ENCODE peak calls at places on chromosome 3, in four cellular contexts. A, K, J and F are unnamed samples.

GRCh38 chr3:133943639-133944131 is 48.0 kb upstream of the RAB6B start:
- DNase-seq in A (peak), K (no peak), J (no peak), F (peak)

GRCh38 chr3:39102504-39103323 is 4.7 kb downstream of the GORASP1 start:
- DNase-seq in A (no peak), K (no peak), J (no peak), F (no peak)

GRCh38 chr3:109702252-109702651 is 364.9 kb upstream of the DPPA4 start:
- DNase-seq in A (no peak), K (no peak), J (no peak), F (no peak)

GRCh38 chr3:95334461-95334860 is 1271.6 kb downstream of the NSUN3 start:
- DNase-seq in A (no peak), K (no peak), J (no peak), F (no peak)

GRCh38 chr3:124492824-124493223 is 237.4 kb upstream of the UMPS start:
- DNase-seq in A (peak), K (peak), J (no peak), F (peak)

GRCh38 chr3:149894211-149894610 is 76.5 kb downstream of the PFN2 start:
- DNase-seq in A (no peak), K (no peak), J (no peak), F (no peak)

GRCh38 chr3:87546216-87546615 is 269.8 kb upstream of the POU1F1 start:
- DNase-seq in A (no peak), K (no peak), J (no peak), F (no peak)

GRCh38 chr3:125375950-125376679 is 990 bp upstream of the ZNF148 start:
- DNase-seq in A (peak), K (no peak), J (no peak), F (peak)

GRCh38 chr3:42698911-42699230 is 3.7 kb downstream of the HHATL start:
- DNase-seq in A (no peak), K (no peak), J (no peak), F (no peak)

GRCh38 chr3:46719044-46719565 is 1.4 kb upstream of the PRSS50 start:
- DNase-seq in A (no peak), K (no peak), J (no peak), F (no peak)
- TF ChIP-seq HDAC2 in A (no peak), K (no peak), J (no peak), F (no peak)

GRCh38 chr3:21893250-21893649 is 142.2 kb upstream of the ZNF385D start:
- DNase-seq in A (no peak), K (no peak), J (no peak), F (no peak)
- TF ChIP-seq CEBPB in A (no peak), K (no peak), J (no peak), F (no peak)

GRCh38 chr3:101588626-101589025 is 14.6 kb downstream of the PCNP start:
- DNase-seq in A (no peak), K (no peak), J (no peak), F (no peak)

DNA sequence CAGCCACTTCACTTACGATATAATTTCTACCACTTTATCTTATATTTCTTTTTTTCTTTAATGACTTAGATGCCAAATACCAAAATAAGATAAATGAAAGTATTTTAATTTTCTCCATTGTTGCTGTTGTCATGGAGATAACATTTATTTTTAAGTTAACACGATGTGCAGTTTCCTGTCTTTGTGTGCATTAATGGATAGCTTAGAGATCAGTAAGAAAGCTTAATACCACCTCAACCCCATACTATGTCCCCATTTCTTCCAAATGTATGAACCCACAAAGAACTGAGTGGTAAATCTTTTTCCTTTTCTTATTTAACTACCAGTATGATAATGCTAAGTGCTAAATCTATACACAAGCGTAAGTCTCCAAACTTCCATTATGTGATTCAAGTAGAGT is 17.1 kb downstream of the PCNP start:
- DNase-seq in A (no peak), K (no peak), J (no peak), F (no peak)
- TF ChIP-seq HDAC2 in A (no peak), K (no peak), J (no peak), F (no peak)

GRCh38 chr3:157573780-157574378 is 70.7 kb upstream of the VEPH1 start:
- DNase-seq in A (no peak), K (no peak), J (no peak), F (no peak)
- TF ChIP-seq CEBPB in A (no peak), K (no peak), J (no peak), F (no peak)

GRCh38 chr3:178916223-178916622 is 155.4 kb downstream of the ZMAT3 start:
- DNase-seq in A (no peak), K (no peak), J (no peak), F (no peak)
- TF ChIP-seq HDAC2 in A (no peak), K (no peak), J (no peak), F (no peak)

GRCh38 chr3:96959902-96960596 is 145.7 kb downstream of the EPHA6 start:
- DNase-seq in A (no peak), K (no peak), J (no peak), F (no peak)

GRCh38 chr3:96958856-96959255 is 144.5 kb downstream of the EPHA6 start:
- DNase-seq in A (no peak), K (no peak), J (no peak), F (no peak)

GRCh38 chr3:96961576-96961975 is 147.2 kb downstream of the EPHA6 start:
- DNase-seq in A (no peak), K (no peak), J (no peak), F (no peak)

GRCh38 chr3:96966181-96966929 is 152.0 kb downstream of the EPHA6 start:
- DNase-seq in A (no peak), K (no peak), J (no peak), F (no peak)

GRCh38 chr3:96960661-96961330 is 146.4 kb downstream of the EPHA6 start:
- DNase-seq in A (no peak), K (no peak), J (no peak), F (no peak)
- TF ChIP-seq CEBPB in A (no peak), K (no peak), J (no peak), F (no peak)

GRCh38 chr3:157317895-157318294 is 118.8 kb upstream of the PTX3 start:
- DNase-seq in A (no peak), K (no peak), J (no peak), F (peak)
- TF ChIP-seq HDAC2 in A (no peak), K (no peak), J (no peak), F (no peak)

DNA sequence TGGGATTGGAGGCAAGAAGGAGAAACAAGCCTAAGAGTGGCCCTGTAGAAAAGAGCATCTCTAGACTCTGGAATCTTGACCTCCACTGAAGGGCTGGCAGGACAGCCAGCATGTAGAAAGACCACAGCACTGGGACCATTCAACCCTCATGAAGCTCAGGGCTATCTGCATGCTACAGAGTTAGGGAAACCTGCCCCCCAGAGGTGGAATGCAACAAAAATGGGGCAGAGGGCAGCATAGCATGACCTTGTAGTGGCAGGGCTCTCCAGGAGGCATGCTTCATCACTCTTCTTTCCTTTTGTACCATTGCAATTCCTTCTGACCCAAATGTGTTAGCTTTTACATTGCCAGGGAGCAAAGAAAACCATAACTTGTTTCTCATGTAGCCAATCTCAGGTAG is 445.4 kb downstream of the EPHB1 start:
- DNase-seq in A (peak), K (no peak), J (no peak), F (no peak)
- TF ChIP-seq CEBPB in A (no peak), K (no peak), J (no peak), F (no peak)

GRCh38 chr3:46468758-46469600 is 4.3 kb upstream of the LTF start:
- DNase-seq in A (no peak), K (no peak), J (no peak), F (no peak)
- TF ChIP-seq HDAC2 in A (no peak), K (no peak), J (no peak), F (no peak)